ENCODE peak calls at places on chromosomes 16 and 17, in five cellular contexts. F is epithelial cell of prostate; M is K562; B is CD4-positive, alpha-beta T cell; N is trophoblast cell. A is an unnamed sample.
A peak's percentile ranks its signal among the peaks of the same experiment; 100 is the strongest.

GRCh38 chr16:23508589-23509440 is 1.5 kb downstream of the GGA2 start:
- DNase-seq in B (no peak), M (no peak), F (no peak), N (peak; percentile 30), A (no peak)

GRCh38 chr16:57693539-57693938 is 1.1 kb upstream of the DRC7 start:
- DNase-seq in N (no peak), F (no peak), M (no peak), B (no peak), A (no peak)

GRCh38 chr17:74547264-74547663 is 1.3 kb upstream of the CD300C start:
- DNase-seq in N (no peak), B (no peak), F (no peak), M (no peak), A (no peak)

GRCh38 chr16:78289368-78289767 is 189.9 kb downstream of the WWOX start:
- DNase-seq in N (no peak), M (no peak), B (no peak), F (no peak), A (no peak)

GRCh38 chr16:56603589-56603988 is 4.8 kb upstream of the MT2A start:
- DNase-seq in M (no peak), B (no peak), N (peak; percentile 64), F (no peak), A (no peak)

GRCh38 chr17:74565116-74565515 is 2.2 kb downstream of the CD300H start:
- DNase-seq in F (no peak), N (no peak), B (no peak), M (no peak), A (no peak)

GRCh38 chr17:83143817-83144231 is 64.4 kb downstream of the METRNL start:
- DNase-seq in N (no peak), F (no peak), B (no peak), M (no peak), A (no peak)

GRCh38 chr17:4204676-4205075 is 59.1 kb downstream of the ANKFY1 start:
- DNase-seq in F (no peak), N (no peak), B (no peak), M (no peak), A (no peak)

GRCh38 chr17:64504769-64505319 is 1.2 kb downstream of the DDX5 start:
- DNase-seq in F (no peak), N (no peak), B (no peak), M (no peak), A (no peak)

GRCh38 chr16:47904691-47905090 is 251.1 kb downstream of the ABCC12 start:
- DNase-seq in F (no peak), N (peak; percentile 94), M (no peak), B (no peak), A (no peak)

GRCh38 chr16:22098538-22099255 is 6.4 kb downstream of the VWA3A start:
- DNase-seq in F (no peak), B (no peak), M (peak; percentile 50), N (peak; percentile 67), A (peak; percentile 75)

GRCh38 chr16:87847785-87848675 is 21.3 kb downstream of the SLC7A5 start:
- DNase-seq in B (no peak), M (no peak), F (no peak), N (no peak), A (no peak)

GRCh38 chr16:4613636-4614570 is 785 bp downstream of the UBALD1 start:
- DNase-seq in M (peak; percentile 77), F (no peak), N (peak; percentile 47), B (no peak), A (no peak)

GRCh38 chr16:6081320-6081976 is 983.9 kb upstream of the EEF2KMT start:
- DNase-seq in N (peak; percentile 8), M (peak; percentile 74), B (no peak), F (no peak), A (peak; percentile 8)

GRCh38 chr16:84778720-84779119 is 41.1 kb upstream of the CRISPLD2 start:
- DNase-seq in F (no peak), N (no peak), M (no peak), B (no peak), A (no peak)

GRCh38 chr16:678858-679807 is 1.1 kb upstream of the STUB1 start:
- DNase-seq in F (no peak), M (peak; percentile 83), B (no peak), N (peak; percentile 66), A (no peak)

GRCh38 chr16:86455116-86455515 is 55.2 kb upstream of the FOXF1 start:
- DNase-seq in B (no peak), M (no peak), F (no peak), N (no peak), A (no peak)

GRCh38 chr16:61105544-61105943 is 930.7 kb downstream of the CDH8 start:
- DNase-seq in M (no peak), F (no peak), B (no peak), N (peak; percentile 0), A (no peak)

GRCh38 chr17:83177611-83178532 is 98.5 kb downstream of the METRNL start:
- DNase-seq in B (no peak), N (no peak), F (no peak), M (no peak), A (no peak)

GRCh38 chr17:68288804-68289203 is 2.1 kb downstream of the SLC16A6 start:
- DNase-seq in N (peak; percentile 23), M (no peak), F (no peak), B (no peak), A (no peak)

GRCh38 chr17:48997103-48997826 is at the start of gene IGF2BP1:
- DNase-seq in M (peak; percentile 79), B (no peak), F (no peak), N (peak; percentile 60), A (no peak)

GRCh38 chr16:86926695-86927094 is 348.3 kb downstream of the FOXL1 start:
- DNase-seq in M (no peak), N (no peak), B (no peak), F (no peak), A (no peak)

GRCh38 chr17:28598799-28599310 is at the start of gene SPAG5:
- DNase-seq in N (peak; percentile 95), F (peak; percentile 29), B (peak; percentile 91), M (peak; percentile 100), A (peak; percentile 98)

GRCh38 chr17:40331743-40332641 is 23.0 kb downstream of the RARA start:
- DNase-seq in B (no peak), F (no peak), M (no peak), N (no peak), A (no peak)

GRCh38 chr17:19386974-19387920 is at the start of gene MFAP4:
- DNase-seq in B (no peak), F (no peak), M (no peak), N (no peak), A (no peak)

GRCh38 chr17:15436399-15437369 is 30.7 kb downstream of the CDRT4 start:
- DNase-seq in N (peak; percentile 26), M (peak; percentile 53), F (no peak), B (peak; percentile 2), A (no peak)

GRCh38 chr17:66185842-66186241 is 6.1 kb downstream of the CEP112 start:
- DNase-seq in B (no peak), N (no peak), F (no peak), M (no peak), A (no peak)

GRCh38 chr17:64491034-64491860 is 5.6 kb downstream of the POLG2 start:
- DNase-seq in N (peak; percentile 84), B (no peak), M (no peak), F (no peak), A (no peak)

GRCh38 chr17:82097187-82097918 is 683 bp downstream of the FASN start:
- DNase-seq in F (no peak), B (no peak), M (peak; percentile 72), N (peak; percentile 78), A (no peak)

GRCh38 chr16:53864819-53865491 is 161.0 kb downstream of the FTO start:
- DNase-seq in N (no peak), B (no peak), F (peak; percentile 40), M (no peak), A (peak; percentile 60)

GRCh38 chr16:46747777-46748651 is at the start of gene MYLK3:
- DNase-seq in B (no peak), N (peak; percentile 61), F (no peak), M (peak; percentile 42), A (no peak)

GRCh38 chr17:27038676-27039075 is 255.2 kb upstream of the WSB1 start:
- DNase-seq in M (peak; percentile 21), B (no peak), F (no peak), N (no peak), A (no peak)

GRCh38 chr17:77880702-77881450 is 77.6 kb upstream of the TNRC6C start:
- DNase-seq in N (no peak), B (no peak), F (no peak), M (no peak), A (no peak)
- H3K27ac ChIP-seq in N (no peak overlapping the region), B (peak overlapping the region; percentile 93), F (no peak overlapping the region), M (no peak overlapping the region), A (no peak overlapping the region)

GRCh38 chr17:81050645-81051625 is 16.0 kb downstream of the BAIAP2 start:
- DNase-seq in F (no peak), N (peak; percentile 28), M (no peak), B (no peak), A (no peak)
- H3K27ac ChIP-seq in F (peak overlapping the region; percentile 94), N (no peak overlapping the region), M (no peak overlapping the region), B (no peak overlapping the region), A (peak overlapping the region; percentile 98)

GRCh38 chr17:78831688-78832540 is 8.7 kb downstream of the USP36 start:
- DNase-seq in F (no peak), B (no peak), N (no peak), M (no peak), A (no peak)

GRCh38 chr17:78834571-78834970 is 6.0 kb downstream of the USP36 start:
- DNase-seq in F (no peak), B (no peak), N (no peak), M (no peak), A (no peak)

GRCh38 chr17:78828470-78829185 is 12.0 kb downstream of the USP36 start:
- DNase-seq in N (peak; percentile 33), B (no peak), F (no peak), M (peak; percentile 11), A (peak; percentile 41)

GRCh38 chr17:78829477-78829876 is 11.1 kb downstream of the USP36 start:
- DNase-seq in M (no peak), F (no peak), N (no peak), B (no peak), A (no peak)

DNA sequence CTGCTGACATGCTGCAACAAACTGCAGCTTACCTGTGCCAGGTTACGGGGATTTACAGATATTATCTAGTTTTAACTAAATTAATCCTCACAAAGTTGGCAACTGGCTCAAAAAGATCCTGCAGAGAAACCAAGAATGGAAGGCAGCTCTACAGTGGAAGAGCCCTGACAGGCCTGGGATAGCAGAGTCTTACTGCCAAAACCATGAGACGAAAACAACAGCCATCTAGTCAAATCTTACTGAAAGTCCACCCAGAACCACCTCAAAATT is 8.1 kb downstream of the USP36 start:
- DNase-seq in F (no peak), M (no peak), B (no peak), N (no peak), A (no peak)
- H3K27ac ChIP-seq in F (no peak overlapping the region), M (no peak overlapping the region), B (no peak overlapping the region), N (no peak overlapping the region), A (no peak overlapping the region)

GRCh38 chr16:10981697-10982216 is 37.4 kb downstream of the CLEC16A start:
- DNase-seq in M (no peak), B (peak; percentile 22), N (no peak), F (no peak), A (no peak)

GRCh38 chr16:10982430-10983174 is 38.2 kb downstream of the CLEC16A start:
- DNase-seq in M (no peak), F (no peak), B (no peak), N (no peak), A (no peak)

GRCh38 chr16:10984509-10984908 is 40.1 kb downstream of the CLEC16A start:
- DNase-seq in F (no peak), B (no peak), N (no peak), M (no peak), A (no peak)

GRCh38 chr16:10980811-10981210 is 36.4 kb downstream of the CLEC16A start:
- DNase-seq in F (no peak), N (no peak), M (no peak), B (no peak), A (no peak)

GRCh38 chr16:10983175-10983558 is 38.8 kb downstream of the CLEC16A start:
- DNase-seq in N (no peak), F (no peak), B (no peak), M (no peak), A (no peak)
- H3K27ac ChIP-seq in N (no peak overlapping the region), F (no peak overlapping the region), B (no peak overlapping the region), M (no peak overlapping the region), A (no peak overlapping the region)